ENCODE peak calls at places on chromosomes 7 and 10, in four cellular contexts. G, E, W and T are unnamed samples.

GRCh38 chr7:157010588-157011332 is at the start of gene MNX1:
- DNase-seq in E (no peak), G (peak), W (peak), T (peak)

GRCh38 chr10:132906836-132907235 is 35.5 kb downstream of the CFAP46 start:
- DNase-seq in G (no peak), E (no peak), W (no peak), T (no peak)

GRCh38 chr7:20435305-20435704 is 104.6 kb downstream of the ITGB8 start:
- DNase-seq in W (no peak), E (peak), G (no peak), T (no peak)

GRCh38 chr7:37109853-37110252 is 338.8 kb downstream of the ELMO1 start:
- DNase-seq in G (no peak), E (no peak), W (no peak), T (no peak)

GRCh38 chr10:43921478-43921877 is 272.8 kb upstream of the ZNF32 start:
- DNase-seq in E (no peak), W (no peak), G (no peak), T (no peak)

GRCh38 chr7:85184599-85185354 is 2.1 kb downstream of the SEMA3D start:
- DNase-seq in G (peak), E (no peak), W (peak), T (peak)

GRCh38 chr7:64183126-64183742 is 23.8 kb upstream of the ZNF735 start:
- DNase-seq in G (no peak), E (no peak), W (no peak), T (no peak)

GRCh38 chr7:121530251-121531174 is 134.4 kb upstream of the FAM3C start:
- DNase-seq in W (no peak), E (peak), G (no peak), T (peak)

GRCh38 chr10:51700228-51700835 is 937 bp upstream of the CSTF2T start:
- DNase-seq in E (no peak), G (no peak), W (no peak), T (no peak)

GRCh38 chr7:101519324-101520017 is 109.6 kb downstream of the MYL10 start:
- DNase-seq in G (peak), E (peak), W (no peak), T (no peak)

GRCh38 chr7:69550991-69551390 is 47.3 kb upstream of the AUTS2 start:
- DNase-seq in G (no peak), W (no peak), E (no peak), T (no peak)

GRCh38 chr7:113464096-113464855 is 345.9 kb upstream of the SMIM30 start:
- DNase-seq in E (no peak), G (no peak), W (no peak), T (no peak)

GRCh38 chr7:595621-596010 is 76.0 kb upstream of the PDGFA start:
- DNase-seq in G (no peak), W (no peak), E (no peak), T (no peak)

GRCh38 chr7:21261627-21262564 is 166.0 kb upstream of the SP4 start:
- DNase-seq in G (peak), W (peak), E (no peak), T (peak)

GRCh38 chr7:30157217-30157616 is 22.4 kb downstream of the MTURN start:
- DNase-seq in W (no peak), G (no peak), E (no peak), T (no peak)

GRCh38 chr10:75062191-75062849 is 49.1 kb upstream of the SAMD8 start:
- DNase-seq in G (no peak), W (no peak), E (peak), T (no peak)

GRCh38 chr7:5324961-5325360 is 42.2 kb downstream of the SLC29A4 start:
- DNase-seq in G (no peak), E (no peak), W (no peak), T (no peak)

GRCh38 chr10:26448706-26449435 is 10.7 kb downstream of the APBB1IP start:
- DNase-seq in E (no peak), G (no peak), W (no peak), T (peak)

GRCh38 chr7:1854521-1855395 is 184.7 kb downstream of the ELFN1 start:
- DNase-seq in E (no peak), W (peak), G (peak), T (no peak)

GRCh38 chr7:132639983-132640382 is 63.7 kb upstream of the PLXNA4 start:
- DNase-seq in G (no peak), W (no peak), E (no peak), T (no peak)
- TF ChIP-seq CTCF in G (no peak), W (no peak), E (no peak), T (no peak)

DNA sequence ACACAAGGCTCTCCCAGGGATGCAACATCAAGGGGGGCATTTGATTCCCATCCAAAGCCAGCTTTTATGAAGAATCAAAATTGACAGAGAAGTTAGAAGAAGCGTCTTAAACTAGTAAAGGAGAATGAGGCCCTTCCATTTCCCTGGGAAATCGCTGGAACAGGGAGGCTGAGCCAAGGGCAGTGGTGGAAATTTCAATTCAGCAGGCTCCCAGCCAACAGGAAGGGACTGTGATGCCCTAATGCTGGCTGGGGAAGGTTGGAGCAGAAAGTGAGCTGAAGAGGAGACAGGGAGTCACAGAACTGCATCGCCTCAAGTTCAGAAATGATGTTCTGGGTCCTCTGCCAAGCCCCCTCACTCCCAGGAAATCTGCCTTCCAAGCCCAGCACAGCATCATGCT is 517.3 kb downstream of the GRID1 start:
- DNase-seq in W (no peak), G (no peak), E (no peak), T (no peak)
- TF ChIP-seq CTCF in W (no peak), G (no peak), E (no peak), T (no peak)

GRCh38 chr10:18005445-18005780 is 53.7 kb downstream of the SLC39A12 start:
- DNase-seq in W (no peak), G (no peak), E (no peak), T (no peak)
- TF ChIP-seq CTCF in W (no peak), G (no peak), E (no peak), T (no peak)

GRCh38 chr7:92527300-92528187 is 776 bp downstream of the PEX1 start:
- DNase-seq in G (peak), W (peak), E (no peak), T (peak)
- TF ChIP-seq CTCF in G (no peak), W (peak), E (peak), T (no peak)

GRCh38 chr7:100190059-100190711 is 12.5 kb downstream of the STAG3 start:
- DNase-seq in E (no peak), G (no peak), W (no peak), T (peak)

GRCh38 chr7:100192951-100193350 is 15.2 kb downstream of the STAG3 start:
- DNase-seq in W (no peak), G (no peak), E (no peak), T (no peak)

GRCh38 chr7:100191775-100192174 is 14.1 kb downstream of the STAG3 start:
- DNase-seq in G (no peak), E (peak), W (no peak), T (no peak)

DNA sequence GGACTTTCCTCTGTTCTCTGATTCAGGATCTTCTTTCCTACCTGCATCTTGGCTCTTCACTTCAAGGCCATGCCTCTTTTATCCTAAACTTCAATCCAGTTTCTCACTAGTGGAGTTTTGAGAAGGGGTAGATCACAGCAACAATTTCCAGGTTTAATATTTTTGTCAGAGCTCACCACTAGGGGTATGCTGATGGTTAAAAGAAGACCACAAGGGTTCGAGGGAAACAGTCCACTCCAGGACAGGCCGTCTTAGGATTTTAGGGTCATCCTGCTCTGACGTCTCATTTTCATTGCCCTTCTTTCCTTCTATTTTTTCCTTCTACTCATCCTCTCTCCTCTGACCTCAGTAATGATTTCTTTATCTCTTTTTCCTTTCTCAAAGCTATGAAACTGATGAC is 11.3 kb downstream of the STAG3 start:
- DNase-seq in W (no peak), G (no peak), E (no peak), T (no peak)
- TF ChIP-seq CTCF in W (no peak), G (no peak), E (no peak), T (no peak)